ENCODE peak calls at places on chromosomes 16 and 17, in nine cellular contexts. H, F, K, B, D, J, G, E and O are unnamed samples.

GRCh38 chr17:50022463-50023130 is 27.6 kb upstream of the DLX3 start:
- DNase-seq in H (no peak), F (no peak), K (no peak), B (no peak), D (no peak), J (no peak), G (no peak), E (no peak), O (no peak)

GRCh38 chr16:79748629-79749028 is 148.1 kb upstream of the MAF start:
- DNase-seq in H (no peak), F (no peak), K (no peak), B (no peak), D (no peak), J (no peak), G (no peak), E (no peak), O (no peak)

GRCh38 chr16:54077412-54077821 is 209.2 kb downstream of the IRX3 start:
- DNase-seq in H (no peak), F (peak; percentile 79), K (no peak), B (no peak), D (no peak), J (peak; percentile 76), G (no peak), E (no peak), O (peak; percentile 33)

GRCh38 chr16:4093495-4094137 is 22.6 kb downstream of the ADCY9 start:
- DNase-seq in H (no peak), F (no peak), K (no peak), B (no peak), D (no peak), J (no peak), G (no peak), E (no peak), O (no peak)

GRCh38 chr16:88618182-88618955 is 20.0 kb upstream of the IL17C start:
- DNase-seq in H (no peak), F (no peak), K (no peak), B (no peak), D (no peak), J (no peak), G (no peak), E (no peak), O (no peak)

GRCh38 chr17:3582921-3583320 is 25.3 kb upstream of the TRPV3 start:
- DNase-seq in H (no peak), F (no peak), K (no peak), B (no peak), D (no peak), J (no peak), G (no peak), E (no peak), O (no peak)

GRCh38 chr17:74455025-74455585 is 11.3 kb upstream of the CD300A start:
- DNase-seq in H (no peak), F (no peak), K (peak; percentile 92), B (no peak), D (no peak), J (no peak), G (no peak), E (no peak), O (no peak)

GRCh38 chr17:77100009-77100408 is 40.8 kb upstream of the SEC14L1 start:
- DNase-seq in H (peak; percentile 62), F (no peak), K (no peak), B (no peak), D (no peak), J (no peak), G (no peak), E (no peak), O (no peak)

GRCh38 chr16:29743827-29744531 is 1.8 kb downstream of the C16orf54 start:
- DNase-seq in H (no peak), F (no peak), K (no peak), B (no peak), D (no peak), J (no peak), G (no peak), E (no peak), O (no peak)

GRCh38 chr17:49218941-49219913 is 8.7 kb downstream of the ABI3 start:
- DNase-seq in H (peak; percentile 30), F (no peak), K (peak; percentile 55), B (peak; percentile 26), D (no peak), J (no peak), G (no peak), E (no peak), O (no peak)

GRCh38 chr17:4956493-4957061 is 5.7 kb downstream of the ENO3 start:
- DNase-seq in H (peak; percentile 46), F (no peak), K (peak; percentile 47), B (no peak), D (no peak), J (no peak), G (no peak), E (no peak), O (no peak)

GRCh38 chr17:77320046-77320445 is 179.3 kb downstream of the SEC14L1 start:
- DNase-seq in H (no peak), F (peak; percentile 42), K (no peak), B (no peak), D (no peak), J (peak; percentile 54), G (no peak), E (peak; percentile 69), O (no peak)

GRCh38 chr16:13919330-13919682 is 648 bp upstream of the ERCC4 start:
- DNase-seq in H (no peak), F (peak; percentile 41), K (peak; percentile 59), B (no peak), D (no peak), J (no peak), G (peak; percentile 52), E (no peak), O (peak; percentile 22)

GRCh38 chr17:1227917-1228751 is 42.1 kb upstream of the BHLHA9 start:
- DNase-seq in H (no peak), F (no peak), K (peak; percentile 90), B (no peak), D (no peak), J (no peak), G (no peak), E (no peak), O (no peak)

GRCh38 chr16:2028620-2029220 is 2.0 kb downstream of the NHERF2 start:
- DNase-seq in H (peak; percentile 56), F (no peak), K (no peak), B (no peak), D (no peak), J (no peak), G (peak; percentile 73), E (no peak), O (no peak)

GRCh38 chr17:10610821-10611323 is 46.2 kb downstream of the MYH3 start:
- DNase-seq in H (no peak), F (no peak), K (no peak), B (no peak), D (no peak), J (no peak), G (no peak), E (no peak), O (no peak)

GRCh38 chr16:81277681-81278080 is 37.1 kb upstream of the GAN start:
- DNase-seq in H (peak; percentile 82), F (no peak), K (no peak), B (no peak), D (no peak), J (no peak), G (no peak), E (no peak), O (no peak)

GRCh38 chr16:23842137-23842600 is 6.4 kb downstream of the PRKCB start:
- DNase-seq in H (no peak), F (no peak), K (no peak), B (no peak), D (no peak), J (no peak), G (no peak), E (no peak), O (no peak)